ENCODE peak calls at places on chromosomes 11 and 22, in seven cellular contexts. P, Y, F, R, B, M and Q are unnamed samples.

GRCh38 chr11:69864589-69864929 is 45.3 kb upstream of the FGF3 start:
- DNase-seq in P (no peak), Y (no peak), F (no peak), R (no peak), B (no peak), M (peak), Q (no peak)

GRCh38 chr22:32063701-32064100 is 20.6 kb downstream of the SLC5A1 start:
- DNase-seq in P (no peak), Y (no peak), F (no peak), R (no peak), B (no peak), M (no peak), Q (no peak)

GRCh38 chr11:6418199-6418957 is 516 bp downstream of the APBB1 start:
- DNase-seq in P (no peak), Y (no peak), F (no peak), R (no peak), B (no peak), M (no peak), Q (no peak)

GRCh38 chr11:12052676-12053605 is 44.5 kb upstream of the DKK3 start:
- DNase-seq in P (no peak), Y (no peak), F (no peak), R (peak), B (no peak), M (no peak), Q (no peak)

GRCh38 chr11:94402355-94402754 is 1.1 kb upstream of the GPR83 start:
- DNase-seq in P (no peak), Y (no peak), F (no peak), R (no peak), B (no peak), M (no peak), Q (peak)

GRCh38 chr11:13120691-13121090 is 111.6 kb downstream of the RASSF10 start:
- DNase-seq in P (no peak), Y (peak), F (peak), R (no peak), B (no peak), M (no peak), Q (peak)

GRCh38 chr11:64804346-64805210 is 1.6 kb upstream of the MAP4K2 start:
- DNase-seq in P (no peak), Y (no peak), F (no peak), R (no peak), B (no peak), M (no peak), Q (no peak)

GRCh38 chr11:113577356-113578163 is 102.4 kb upstream of the DRD2 start:
- DNase-seq in P (no peak), Y (no peak), F (no peak), R (no peak), B (no peak), M (no peak), Q (no peak)

GRCh38 chr11:113876074-113876797 is 864 bp upstream of the USP28 start:
- DNase-seq in P (no peak), Y (no peak), F (no peak), R (no peak), B (no peak), M (no peak), Q (no peak)

GRCh38 chr11:129247129-129247528 is 55.0 kb upstream of the ARHGAP32 start:
- DNase-seq in P (no peak), Y (no peak), F (peak), R (no peak), B (no peak), M (no peak), Q (peak)

GRCh38 chr11:102794382-102794781 is 3.6 kb downstream of the MMP1 start:
- DNase-seq in P (no peak), Y (peak), F (peak), R (no peak), B (no peak), M (peak), Q (no peak)

GRCh38 chr11:130002352-130002845 is at the start of gene PRDM10:
- DNase-seq in P (peak), Y (peak), F (peak), R (no peak), B (no peak), M (peak), Q (peak)

GRCh38 chr11:13210424-13210823 is 67.2 kb upstream of the BMAL1 start:
- DNase-seq in P (peak), Y (peak), F (peak), R (no peak), B (no peak), M (no peak), Q (peak)

GRCh38 chr11:32053151-32053550 is 37.7 kb upstream of the RCN1 start:
- DNase-seq in P (no peak), Y (peak), F (peak), R (no peak), B (no peak), M (no peak), Q (no peak)

GRCh38 chr11:122100222-122101080 is 15.6 kb downstream of the BLID start:
- DNase-seq in P (no peak), Y (peak), F (peak), R (no peak), B (no peak), M (no peak), Q (peak)

GRCh38 chr11:12787847-12788246 is 113.6 kb downstream of the TEAD1 start:
- DNase-seq in P (no peak), Y (peak), F (peak), R (no peak), B (peak), M (no peak), Q (no peak)

GRCh38 chr22:35930933-35931332 is 97.7 kb downstream of the RBFOX2 start:
- DNase-seq in P (no peak), Y (peak), F (peak), R (no peak), B (peak), M (peak), Q (peak)

GRCh38 chr22:50610581-50610980 is 10.0 kb downstream of the MAPK8IP2 start:
- DNase-seq in P (no peak), Y (no peak), F (no peak), R (no peak), B (no peak), M (no peak), Q (no peak)

GRCh38 chr11:10414659-10415058 is 40.4 kb upstream of the AMPD3 start:
- DNase-seq in P (peak), Y (peak), F (peak), R (no peak), B (no peak), M (no peak), Q (no peak)

GRCh38 chr11:128772814-128773213 is 78.9 kb downstream of the FLI1 start:
- DNase-seq in P (peak), Y (no peak), F (no peak), R (no peak), B (no peak), M (no peak), Q (no peak)

GRCh38 chr11:33045551-33046255 is 6.3 kb downstream of the TCP11L1 start:
- DNase-seq in P (no peak), Y (peak), F (peak), R (no peak), B (no peak), M (no peak), Q (peak)

GRCh38 chr11:60367009-60367408 is 11.3 kb upstream of the MS4A7 start:
- DNase-seq in P (no peak), Y (peak), F (no peak), R (no peak), B (no peak), M (peak), Q (no peak)

GRCh38 chr22:49577168-49578060 is 250.3 kb downstream of the BRD1 start:
- DNase-seq in P (peak), Y (no peak), F (no peak), R (no peak), B (no peak), M (no peak), Q (no peak)

GRCh38 chr11:96324912-96325311 is 18.1 kb downstream of the MAML2 start:
- DNase-seq in P (no peak), Y (peak), F (peak), R (no peak), B (no peak), M (no peak), Q (peak)

GRCh38 chr22:48868554-48868953 is 959.1 kb downstream of the BRD1 start:
- DNase-seq in P (no peak), Y (no peak), F (no peak), R (no peak), B (no peak), M (no peak), Q (no peak)

GRCh38 chr11:9148727-9149126 is 57.3 kb upstream of the SCUBE2 start:
- DNase-seq in P (no peak), Y (no peak), F (no peak), R (no peak), B (no peak), M (no peak), Q (no peak)

GRCh38 chr11:92979176-92979575 is 9.7 kb downstream of the MTNR1B start:
- DNase-seq in P (no peak), Y (peak), F (peak), R (no peak), B (no peak), M (no peak), Q (no peak)

GRCh38 chr11:29019960-29020683 is 911.9 kb downstream of the METTL15 start:
- DNase-seq in P (no peak), Y (peak), F (peak), R (no peak), B (no peak), M (no peak), Q (no peak)

GRCh38 chr11:44528103-44528502 is 37.4 kb upstream of the CD82 start:
- DNase-seq in P (no peak), Y (no peak), F (no peak), R (no peak), B (no peak), M (no peak), Q (no peak)

GRCh38 chr11:34970480-34970879 is 54.1 kb downstream of the PDHX start:
- DNase-seq in P (no peak), Y (no peak), F (peak), R (no peak), B (no peak), M (no peak), Q (no peak)

GRCh38 chr22:25960375-25960774 is 208.9 kb upstream of the SEZ6L start:
- DNase-seq in P (no peak), Y (no peak), F (no peak), R (no peak), B (no peak), M (no peak), Q (no peak)

GRCh38 chr11:100801225-100801999 is 114.3 kb downstream of the ARHGAP42 start:
- DNase-seq in P (no peak), Y (no peak), F (no peak), R (no peak), B (no peak), M (no peak), Q (no peak)
- TF ChIP-seq CTCF in P (no peak), Y (no peak), F (no peak), R (no peak), B (no peak), M (no peak), Q (no peak)

DNA sequence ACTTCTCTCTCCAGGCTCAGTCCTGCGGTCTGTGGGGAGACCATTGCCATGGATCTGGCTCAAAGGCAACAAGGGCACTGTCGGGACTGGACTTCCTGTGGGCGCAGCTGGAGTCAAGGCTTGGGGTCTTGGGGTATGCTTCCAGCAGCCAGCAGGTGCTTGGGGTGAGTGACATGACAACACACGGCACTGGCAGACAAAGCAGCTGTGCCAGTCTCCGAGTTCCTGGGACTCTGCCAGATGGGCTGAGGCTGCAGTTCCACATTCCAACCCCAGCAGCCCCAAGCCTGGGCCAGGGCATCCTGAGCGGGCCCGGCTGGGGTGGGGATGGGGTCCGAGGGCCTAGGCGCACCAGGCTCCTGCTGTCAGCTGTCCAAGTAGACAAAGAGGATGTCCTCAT is 12.3 kb downstream of the GUCD1 start:
- DNase-seq in P (peak), Y (no peak), F (no peak), R (no peak), B (no peak), M (no peak), Q (no peak)
- TF ChIP-seq CTCF in P (no peak), Y (no peak), F (no peak), R (no peak), B (no peak), M (no peak), Q (no peak)

GRCh38 chr22:19719055-19719482 is 4.3 kb upstream of the GP1BB start:
- DNase-seq in P (no peak), Y (no peak), F (no peak), R (no peak), B (no peak), M (no peak), Q (no peak)

GRCh38 chr22:19719488-19720021 is 3.8 kb upstream of the GP1BB start:
- DNase-seq in P (no peak), Y (no peak), F (no peak), R (no peak), B (no peak), M (no peak), Q (no peak)

GRCh38 chr22:19720999-19721485 is 2.3 kb upstream of the GP1BB start:
- DNase-seq in P (no peak), Y (no peak), F (no peak), R (no peak), B (no peak), M (no peak), Q (no peak)

GRCh38 chr22:19721486-19722172 is 1.7 kb upstream of the GP1BB start:
- DNase-seq in P (no peak), Y (no peak), F (no peak), R (no peak), B (no peak), M (no peak), Q (no peak)

DNA sequence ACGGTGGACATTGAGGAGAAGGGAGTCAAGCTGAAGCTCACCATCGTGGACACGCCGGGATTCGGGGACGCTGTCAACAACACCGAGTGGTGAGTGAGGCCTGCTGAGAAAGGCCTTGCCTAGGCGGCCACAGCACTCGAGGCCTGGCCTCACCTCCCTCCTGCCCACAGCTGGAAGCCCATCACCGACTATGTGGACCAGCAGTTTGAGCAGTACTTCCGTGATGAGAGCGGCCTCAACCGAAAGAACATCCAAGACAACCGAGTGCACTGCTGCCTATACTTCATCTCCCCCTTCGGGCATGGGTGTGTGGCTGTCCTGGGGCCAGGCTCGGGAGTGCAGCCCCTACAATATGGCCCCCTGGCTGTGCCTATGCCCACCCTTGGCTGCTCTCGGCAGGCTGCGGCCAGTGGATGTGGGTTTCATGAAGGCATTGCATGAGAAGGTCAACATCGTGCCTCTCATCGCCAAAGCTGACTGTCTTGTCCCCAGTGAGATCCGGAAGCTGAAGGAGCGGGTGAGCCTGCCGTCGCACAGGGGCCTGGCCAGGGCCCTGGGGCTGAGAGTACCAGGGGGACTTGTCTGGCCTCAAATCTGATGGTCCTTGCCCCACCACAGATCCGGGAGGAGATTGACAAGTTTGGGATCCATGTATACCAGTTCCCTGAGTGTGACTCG is 3.0 kb upstream of the GP1BB start:
- DNase-seq in P (no peak), Y (no peak), F (no peak), R (no peak), B (no peak), M (no peak), Q (no peak)
- TF ChIP-seq CTCF in P (no peak), Y (no peak), F (no peak), R (no peak), B (no peak), M (no peak), Q (no peak)

DNA sequence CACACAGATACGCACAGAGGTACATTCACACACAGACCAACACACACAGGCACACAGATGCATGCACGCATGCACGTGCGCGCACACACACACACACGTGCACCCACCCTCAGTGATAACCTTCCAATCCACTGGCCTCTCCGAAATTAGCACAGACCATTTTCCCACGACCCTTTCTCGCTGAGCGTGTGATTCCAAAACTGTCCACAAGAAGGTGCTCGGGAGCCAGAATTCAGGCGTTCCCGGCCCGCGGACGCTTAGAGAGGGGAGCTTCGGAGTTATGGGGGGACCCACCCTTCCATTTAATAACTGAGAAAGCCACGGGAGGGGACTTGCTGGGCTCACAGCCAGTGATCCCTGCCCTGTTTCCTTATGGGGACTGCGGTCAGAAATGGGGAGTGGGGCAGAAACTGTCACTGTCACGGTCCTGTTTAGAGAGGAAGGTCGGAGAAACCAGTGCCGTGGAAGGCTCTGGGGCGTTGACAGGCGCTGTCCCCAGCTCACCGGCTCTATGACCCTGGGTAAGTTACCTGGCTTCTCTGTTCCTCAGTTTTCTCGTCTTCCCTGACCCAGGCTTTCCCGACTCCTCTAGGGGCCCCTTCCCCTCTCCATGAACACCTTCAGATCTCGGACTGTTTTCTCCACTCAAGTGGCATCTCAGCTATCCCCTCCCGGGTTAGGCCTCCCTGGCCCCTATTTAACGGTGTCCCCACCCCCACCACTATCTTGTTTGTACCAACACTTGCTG is 33.6 kb upstream of the SLC35C1 start:
- DNase-seq in P (peak), Y (peak), F (peak), R (no peak), B (no peak), M (peak), Q (peak)
- TF ChIP-seq CTCF in P (peak), Y (peak), F (peak), R (peak), B (peak), M (peak), Q (peak)

DNA sequence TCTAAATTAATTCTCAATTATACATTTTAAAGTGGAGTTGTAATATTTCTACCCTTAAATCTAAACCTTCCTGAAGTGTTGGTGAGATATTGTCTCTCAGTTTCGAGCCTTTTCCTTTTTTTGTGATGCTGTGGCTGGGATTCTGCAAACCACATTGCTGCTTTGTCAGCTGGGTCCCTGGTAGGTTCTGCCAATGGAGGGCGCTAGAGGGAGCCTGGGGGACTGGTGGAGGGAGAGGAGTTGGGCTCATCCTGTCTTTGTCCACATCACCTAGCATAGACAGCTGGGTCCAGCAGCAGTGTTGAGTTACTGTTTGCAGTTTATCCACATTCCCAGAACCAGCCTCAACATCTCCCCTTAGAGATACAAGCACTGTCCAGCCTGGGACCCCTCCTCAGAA is 41.0 kb downstream of the TRAF6 start:
- DNase-seq in P (no peak), Y (peak), F (no peak), R (no peak), B (no peak), M (no peak), Q (no peak)
- TF ChIP-seq CTCF in P (peak), Y (peak), F (peak), R (no peak), B (peak), M (peak), Q (peak)

GRCh38 chr22:46798366-46799057 is 36.1 kb downstream of the TBC1D22A start:
- DNase-seq in P (peak), Y (peak), F (peak), R (no peak), B (no peak), M (peak), Q (no peak)

GRCh38 chr22:46796566-46797195 is 34.2 kb downstream of the TBC1D22A start:
- DNase-seq in P (no peak), Y (no peak), F (no peak), R (no peak), B (no peak), M (no peak), Q (no peak)

GRCh38 chr22:46798041-46798365 is 35.6 kb downstream of the TBC1D22A start:
- DNase-seq in P (no peak), Y (no peak), F (no peak), R (no peak), B (no peak), M (no peak), Q (no peak)

GRCh38 chr22:46795845-46796565 is 33.6 kb downstream of the TBC1D22A start:
- DNase-seq in P (no peak), Y (no peak), F (no peak), R (no peak), B (no peak), M (no peak), Q (no peak)

DNA sequence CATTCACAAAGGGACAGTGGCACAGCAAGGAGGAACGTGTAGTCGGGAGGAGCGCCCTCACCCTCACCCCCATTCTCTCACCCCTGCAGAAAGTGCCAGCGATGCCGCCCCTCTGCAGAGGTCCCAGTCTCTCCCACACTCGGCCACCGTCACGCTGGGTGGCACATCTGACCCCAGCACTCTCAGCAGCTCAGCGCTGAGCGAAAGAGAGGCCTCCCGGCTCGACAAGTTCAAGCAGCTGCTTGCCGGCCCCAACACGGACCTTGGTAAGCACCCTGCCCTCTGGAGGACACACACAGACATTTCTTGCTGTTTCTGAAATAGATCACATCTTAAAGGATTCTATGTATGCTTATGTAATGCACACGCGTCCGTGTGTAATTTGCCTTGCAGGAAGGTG is 34.9 kb downstream of the TBC1D22A start:
- DNase-seq in P (no peak), Y (peak), F (peak), R (no peak), B (no peak), M (no peak), Q (peak)
- TF ChIP-seq CTCF in P (no peak), Y (peak), F (peak), R (no peak), B (peak), M (no peak), Q (peak)

DNA sequence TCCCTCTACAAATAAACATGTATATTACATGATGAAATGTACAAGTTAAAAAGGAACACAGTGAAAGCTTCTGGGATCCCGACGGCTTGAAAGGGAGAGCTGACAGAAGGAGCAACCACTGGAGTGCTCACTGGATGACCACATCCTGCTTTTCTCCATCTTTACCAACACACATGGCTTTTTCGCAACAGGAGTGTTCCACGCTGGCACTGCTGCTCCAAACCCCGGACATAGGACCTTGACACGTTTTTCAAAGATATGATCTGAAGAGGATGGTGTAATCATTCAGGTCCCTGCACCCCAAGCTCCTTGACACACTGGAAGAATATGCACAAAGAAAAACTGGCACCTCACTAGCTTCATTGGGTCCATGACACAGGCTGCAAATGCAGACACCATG is 121.9 kb downstream of the LARGE1 start:
- DNase-seq in P (no peak), Y (no peak), F (peak), R (no peak), B (no peak), M (no peak), Q (no peak)
- TF ChIP-seq CTCF in P (no peak), Y (no peak), F (no peak), R (no peak), B (no peak), M (no peak), Q (no peak)